ENCODE peak calls at places on chromosome 2, in ten cellular contexts. One of them, this sample, is unnamed.

GRCh38 chr2:134208825-134209224 is 45.0 kb upstream of the MGAT5 start:
- DNase-seq in SK-MEL-5: no peak
- DNase-seq in stimulated activated CD8-positive, alpha-beta memory T cell treated with anti-CD3 and anti-CD28 coated beads, Interleukin-7, amount 100 ng/mL, for 4 hours: no peak
- DNase-seq in H54: no peak
- DNase-seq in CD8-positive, alpha-beta memory T cell: no peak
- DNase-seq in nephron progenitor cell: no peak
- DNase-seq in RCC 7860: no peak
- DNase-seq in activated CD8-positive, alpha-beta memory T cell treated with anti-CD3 and anti-CD28 coated beads, Interleukin-2, amount 50 U/mL, for 48 hours: no peak
- DNase-seq in HFFc6: no peak
- DNase-seq in AG09309: no peak
- DNase-seq in this sample: no peak

GRCh38 chr2:239326831-239327535 is 73.8 kb downstream of the HDAC4 start:
- DNase-seq in SK-MEL-5: no peak
- DNase-seq in stimulated activated CD8-positive, alpha-beta memory T cell treated with anti-CD3 and anti-CD28 coated beads, Interleukin-7, amount 100 ng/mL, for 4 hours: peak; percentile 57
- DNase-seq in H54: peak; percentile 30
- DNase-seq in CD8-positive, alpha-beta memory T cell: peak; percentile 37
- DNase-seq in nephron progenitor cell: no peak
- DNase-seq in RCC 7860: no peak
- DNase-seq in activated CD8-positive, alpha-beta memory T cell treated with anti-CD3 and anti-CD28 coated beads, Interleukin-2, amount 50 U/mL, for 48 hours: peak; percentile 79
- DNase-seq in HFFc6: no peak
- DNase-seq in AG09309: no peak
- DNase-seq in this sample: no peak

GRCh38 chr2:142920579-142920978 is 43.1 kb downstream of the KYNU start:
- DNase-seq in SK-MEL-5: no peak
- DNase-seq in stimulated activated CD8-positive, alpha-beta memory T cell treated with anti-CD3 and anti-CD28 coated beads, Interleukin-7, amount 100 ng/mL, for 4 hours: no peak
- DNase-seq in H54: no peak
- DNase-seq in CD8-positive, alpha-beta memory T cell: no peak
- DNase-seq in nephron progenitor cell: no peak
- DNase-seq in RCC 7860: no peak
- DNase-seq in activated CD8-positive, alpha-beta memory T cell treated with anti-CD3 and anti-CD28 coated beads, Interleukin-2, amount 50 U/mL, for 48 hours: no peak
- DNase-seq in HFFc6: no peak
- DNase-seq in AG09309: no peak
- DNase-seq in this sample: no peak

GRCh38 chr2:166126014-166126639 is 1.7 kb downstream of the SCN1A start:
- DNase-seq in SK-MEL-5: no peak
- DNase-seq in stimulated activated CD8-positive, alpha-beta memory T cell treated with anti-CD3 and anti-CD28 coated beads, Interleukin-7, amount 100 ng/mL, for 4 hours: no peak
- DNase-seq in H54: no peak
- DNase-seq in CD8-positive, alpha-beta memory T cell: no peak
- DNase-seq in nephron progenitor cell: no peak
- DNase-seq in RCC 7860: no peak
- DNase-seq in activated CD8-positive, alpha-beta memory T cell treated with anti-CD3 and anti-CD28 coated beads, Interleukin-2, amount 50 U/mL, for 48 hours: no peak
- DNase-seq in HFFc6: no peak
- DNase-seq in AG09309: peak; percentile 91
- DNase-seq in this sample: no peak

GRCh38 chr2:6845312-6845711 is 20.4 kb downstream of the CMPK2 start:
- DNase-seq in SK-MEL-5: no peak
- DNase-seq in stimulated activated CD8-positive, alpha-beta memory T cell treated with anti-CD3 and anti-CD28 coated beads, Interleukin-7, amount 100 ng/mL, for 4 hours: no peak
- DNase-seq in H54: no peak
- DNase-seq in CD8-positive, alpha-beta memory T cell: no peak
- DNase-seq in nephron progenitor cell: no peak
- DNase-seq in RCC 7860: no peak
- DNase-seq in activated CD8-positive, alpha-beta memory T cell treated with anti-CD3 and anti-CD28 coated beads, Interleukin-2, amount 50 U/mL, for 48 hours: no peak
- DNase-seq in HFFc6: no peak
- DNase-seq in AG09309: no peak
- DNase-seq in this sample: no peak

GRCh38 chr2:35821675-35822074 is 533.9 kb upstream of the CRIM1 start:
- DNase-seq in SK-MEL-5: no peak
- DNase-seq in stimulated activated CD8-positive, alpha-beta memory T cell treated with anti-CD3 and anti-CD28 coated beads, Interleukin-7, amount 100 ng/mL, for 4 hours: no peak
- DNase-seq in H54: no peak
- DNase-seq in CD8-positive, alpha-beta memory T cell: no peak
- DNase-seq in nephron progenitor cell: no peak
- DNase-seq in RCC 7860: no peak
- DNase-seq in activated CD8-positive, alpha-beta memory T cell treated with anti-CD3 and anti-CD28 coated beads, Interleukin-2, amount 50 U/mL, for 48 hours: no peak
- DNase-seq in HFFc6: no peak
- DNase-seq in AG09309: no peak
- DNase-seq in this sample: peak; percentile 15

GRCh38 chr2:23673830-23674679 is 252.9 kb downstream of the ATAD2B start:
- DNase-seq in SK-MEL-5: no peak
- DNase-seq in stimulated activated CD8-positive, alpha-beta memory T cell treated with anti-CD3 and anti-CD28 coated beads, Interleukin-7, amount 100 ng/mL, for 4 hours: no peak
- DNase-seq in H54: no peak
- DNase-seq in CD8-positive, alpha-beta memory T cell: no peak
- DNase-seq in nephron progenitor cell: peak; percentile 71
- DNase-seq in RCC 7860: no peak
- DNase-seq in activated CD8-positive, alpha-beta memory T cell treated with anti-CD3 and anti-CD28 coated beads, Interleukin-2, amount 50 U/mL, for 48 hours: no peak
- DNase-seq in HFFc6: no peak
- DNase-seq in AG09309: no peak
- DNase-seq in this sample: peak; percentile 81

GRCh38 chr2:176137883-176138282 is 8.4 kb downstream of the HOXD8 start:
- DNase-seq in SK-MEL-5: no peak
- DNase-seq in stimulated activated CD8-positive, alpha-beta memory T cell treated with anti-CD3 and anti-CD28 coated beads, Interleukin-7, amount 100 ng/mL, for 4 hours: no peak
- DNase-seq in H54: no peak
- DNase-seq in CD8-positive, alpha-beta memory T cell: no peak
- DNase-seq in nephron progenitor cell: no peak
- DNase-seq in RCC 7860: no peak
- DNase-seq in activated CD8-positive, alpha-beta memory T cell treated with anti-CD3 and anti-CD28 coated beads, Interleukin-2, amount 50 U/mL, for 48 hours: no peak
- DNase-seq in HFFc6: no peak
- DNase-seq in AG09309: no peak
- DNase-seq in this sample: no peak

GRCh38 chr2:152581360-152581759 is 135.9 kb downstream of the PRPF40A start:
- DNase-seq in SK-MEL-5: no peak
- DNase-seq in stimulated activated CD8-positive, alpha-beta memory T cell treated with anti-CD3 and anti-CD28 coated beads, Interleukin-7, amount 100 ng/mL, for 4 hours: no peak
- DNase-seq in H54: no peak
- DNase-seq in CD8-positive, alpha-beta memory T cell: no peak
- DNase-seq in nephron progenitor cell: no peak
- DNase-seq in RCC 7860: no peak
- DNase-seq in activated CD8-positive, alpha-beta memory T cell treated with anti-CD3 and anti-CD28 coated beads, Interleukin-2, amount 50 U/mL, for 48 hours: no peak
- DNase-seq in HFFc6: no peak
- DNase-seq in AG09309: no peak
- DNase-seq in this sample: no peak

GRCh38 chr2:40096360-40096759 is 317.3 kb upstream of the THUMPD2 start:
- DNase-seq in SK-MEL-5: no peak
- DNase-seq in stimulated activated CD8-positive, alpha-beta memory T cell treated with anti-CD3 and anti-CD28 coated beads, Interleukin-7, amount 100 ng/mL, for 4 hours: no peak
- DNase-seq in H54: no peak
- DNase-seq in CD8-positive, alpha-beta memory T cell: no peak
- DNase-seq in nephron progenitor cell: no peak
- DNase-seq in RCC 7860: peak; percentile 54
- DNase-seq in activated CD8-positive, alpha-beta memory T cell treated with anti-CD3 and anti-CD28 coated beads, Interleukin-2, amount 50 U/mL, for 48 hours: no peak
- DNase-seq in HFFc6: peak; percentile 39
- DNase-seq in AG09309: no peak
- DNase-seq in this sample: no peak

GRCh38 chr2:72144412-72144745 is 3.3 kb downstream of the CYP26B1 start:
- DNase-seq in SK-MEL-5: no peak
- DNase-seq in stimulated activated CD8-positive, alpha-beta memory T cell treated with anti-CD3 and anti-CD28 coated beads, Interleukin-7, amount 100 ng/mL, for 4 hours: no peak
- DNase-seq in H54: no peak
- DNase-seq in CD8-positive, alpha-beta memory T cell: no peak
- DNase-seq in nephron progenitor cell: no peak
- DNase-seq in RCC 7860: no peak
- DNase-seq in activated CD8-positive, alpha-beta memory T cell treated with anti-CD3 and anti-CD28 coated beads, Interleukin-2, amount 50 U/mL, for 48 hours: no peak
- DNase-seq in HFFc6: no peak
- DNase-seq in AG09309: no peak
- DNase-seq in this sample: no peak

GRCh38 chr2:177078843-177079242 is 133.8 kb upstream of the HNRNPA3 start:
- DNase-seq in SK-MEL-5: no peak
- DNase-seq in stimulated activated CD8-positive, alpha-beta memory T cell treated with anti-CD3 and anti-CD28 coated beads, Interleukin-7, amount 100 ng/mL, for 4 hours: no peak
- DNase-seq in H54: no peak
- DNase-seq in CD8-positive, alpha-beta memory T cell: no peak
- DNase-seq in nephron progenitor cell: no peak
- DNase-seq in RCC 7860: no peak
- DNase-seq in activated CD8-positive, alpha-beta memory T cell treated with anti-CD3 and anti-CD28 coated beads, Interleukin-2, amount 50 U/mL, for 48 hours: no peak
- DNase-seq in HFFc6: no peak
- DNase-seq in AG09309: no peak
- DNase-seq in this sample: no peak

GRCh38 chr2:106053116-106053515 is 141.0 kb downstream of the UXS1 start:
- DNase-seq in SK-MEL-5: peak; percentile 61
- DNase-seq in stimulated activated CD8-positive, alpha-beta memory T cell treated with anti-CD3 and anti-CD28 coated beads, Interleukin-7, amount 100 ng/mL, for 4 hours: no peak
- DNase-seq in H54: peak; percentile 43
- DNase-seq in CD8-positive, alpha-beta memory T cell: no peak
- DNase-seq in nephron progenitor cell: no peak
- DNase-seq in RCC 7860: no peak
- DNase-seq in activated CD8-positive, alpha-beta memory T cell treated with anti-CD3 and anti-CD28 coated beads, Interleukin-2, amount 50 U/mL, for 48 hours: no peak
- DNase-seq in HFFc6: peak; percentile 47
- DNase-seq in AG09309: peak; percentile 43
- DNase-seq in this sample: no peak

GRCh38 chr2:205660521-205661124 is 21.7 kb upstream of the NRP2 start:
- DNase-seq in SK-MEL-5: no peak
- DNase-seq in stimulated activated CD8-positive, alpha-beta memory T cell treated with anti-CD3 and anti-CD28 coated beads, Interleukin-7, amount 100 ng/mL, for 4 hours: peak; percentile 20
- DNase-seq in H54: no peak
- DNase-seq in CD8-positive, alpha-beta memory T cell: no peak
- DNase-seq in nephron progenitor cell: no peak
- DNase-seq in RCC 7860: peak; percentile 54
- DNase-seq in activated CD8-positive, alpha-beta memory T cell treated with anti-CD3 and anti-CD28 coated beads, Interleukin-2, amount 50 U/mL, for 48 hours: peak; percentile 56
- DNase-seq in HFFc6: peak; percentile 89
- DNase-seq in AG09309: peak; percentile 89
- DNase-seq in this sample: no peak

GRCh38 chr2:57720728-57721627 is 325.6 kb upstream of the VRK2 start:
- DNase-seq in SK-MEL-5: peak; percentile 81
- DNase-seq in stimulated activated CD8-positive, alpha-beta memory T cell treated with anti-CD3 and anti-CD28 coated beads, Interleukin-7, amount 100 ng/mL, for 4 hours: peak; percentile 0
- DNase-seq in H54: peak; percentile 13
- DNase-seq in CD8-positive, alpha-beta memory T cell: no peak
- DNase-seq in nephron progenitor cell: peak; percentile 54
- DNase-seq in RCC 7860: peak; percentile 42
- DNase-seq in activated CD8-positive, alpha-beta memory T cell treated with anti-CD3 and anti-CD28 coated beads, Interleukin-2, amount 50 U/mL, for 48 hours: peak; percentile 54
- DNase-seq in HFFc6: peak; percentile 65
- DNase-seq in AG09309: peak; percentile 31
- DNase-seq in this sample: peak; percentile 64

GRCh38 chr2:49154891-49155290 is 576 bp upstream of the FSHR start:
- DNase-seq in SK-MEL-5: no peak
- DNase-seq in stimulated activated CD8-positive, alpha-beta memory T cell treated with anti-CD3 and anti-CD28 coated beads, Interleukin-7, amount 100 ng/mL, for 4 hours: no peak
- DNase-seq in H54: no peak
- DNase-seq in CD8-positive, alpha-beta memory T cell: no peak
- DNase-seq in nephron progenitor cell: no peak
- DNase-seq in RCC 7860: no peak
- DNase-seq in activated CD8-positive, alpha-beta memory T cell treated with anti-CD3 and anti-CD28 coated beads, Interleukin-2, amount 50 U/mL, for 48 hours: no peak
- DNase-seq in HFFc6: no peak
- DNase-seq in AG09309: no peak
- DNase-seq in this sample: no peak